ENCODE peak calls at places on chromosomes 3 and 15, in four cellular contexts. P, R, Y and T are unnamed samples.
A peak's percentile ranks its signal among the peaks of the same experiment; 100 is the strongest.

GRCh38 chr3:107284570-107284969 is 92.7 kb upstream of the CCDC54 start:
- DNase-seq in P (no peak), Y (peak; percentile 5), R (no peak), T (no peak)

GRCh38 chr15:78739996-78740903 is 71.0 kb downstream of the ADAMTS7 start:
- DNase-seq in P (no peak), R (peak; percentile 38), Y (no peak), T (peak; percentile 52)

GRCh38 chr15:100628746-100629145 is 26.4 kb downstream of the ASB7 start:
- DNase-seq in R (no peak), P (no peak), Y (no peak), T (no peak)

GRCh38 chr15:86916671-86917450 is 837.2 kb downstream of the AGBL1 start:
- DNase-seq in R (no peak), P (peak; percentile 66), Y (no peak), T (no peak)

GRCh38 chr3:57757642-57758297 is 1.7 kb downstream of the SLMAP start:
- DNase-seq in R (no peak), P (no peak), Y (no peak), T (no peak)

GRCh38 chr3:69547457-69548014 is 161.6 kb upstream of the FRMD4B start:
- DNase-seq in R (no peak), Y (no peak), P (no peak), T (peak; percentile 26)

GRCh38 chr3:111744611-111745010 is 114.5 kb upstream of the PHLDB2 start:
- DNase-seq in Y (no peak), R (no peak), P (no peak), T (no peak)

GRCh38 chr3:120693439-120694172 is 11.6 kb upstream of the HGD start:
- DNase-seq in R (no peak), Y (no peak), P (no peak), T (peak; percentile 99)

GRCh38 chr3:101204246-101204645 is 116.1 kb downstream of the IMPG2 start:
- DNase-seq in R (no peak), Y (no peak), P (no peak), T (no peak)

GRCh38 chr3:126468028-126468891 is 7.4 kb downstream of the ZXDC start:
- DNase-seq in P (no peak), Y (no peak), R (no peak), T (no peak)

DNA sequence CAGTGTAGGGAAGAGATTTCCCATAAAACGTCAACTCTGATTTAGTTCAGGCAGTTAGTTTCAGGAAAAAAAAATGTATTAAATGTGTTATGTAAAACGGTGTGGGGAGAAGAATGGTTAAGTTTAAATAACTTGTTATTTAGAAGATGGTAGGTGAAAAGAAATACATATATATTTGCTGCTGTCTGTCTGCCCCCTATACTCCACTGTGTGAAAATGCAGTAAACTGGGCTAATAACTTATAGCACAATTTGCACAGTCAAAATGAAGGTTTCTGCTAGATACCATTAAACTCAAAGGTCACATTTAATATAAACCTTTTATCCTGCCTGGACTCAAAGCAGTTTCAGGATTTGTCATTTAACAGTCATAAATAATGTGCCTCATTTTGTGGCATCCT is 515.0 kb downstream of the FGF12 start:
- DNase-seq in Y (no peak), P (no peak), R (no peak), T (no peak)
- TF ChIP-seq CTCF in Y (peak; percentile 40), P (no peak), R (no peak), T (peak; percentile 33)

GRCh38 chr3:183636221-183637105 is 1.0 kb downstream of the KLHL24 start:
- DNase-seq in R (peak; percentile 88), Y (peak; percentile 87), P (peak; percentile 98), T (peak; percentile 93)
- TF ChIP-seq CTCF in R (no peak), Y (no peak), P (no peak), T (no peak)

GRCh38 chr3:25565807-25566206 is 98.9 kb downstream of the TOP2B start:
- DNase-seq in Y (no peak), P (no peak), R (no peak), T (no peak)

GRCh38 chr3:25568525-25569078 is 96.1 kb downstream of the TOP2B start:
- DNase-seq in Y (no peak), R (no peak), P (no peak), T (no peak)

GRCh38 chr3:25567390-25567789 is 97.3 kb downstream of the TOP2B start:
- DNase-seq in Y (no peak), R (no peak), P (no peak), T (no peak)

GRCh38 chr3:25567806-25568524 is 96.7 kb downstream of the TOP2B start:
- DNase-seq in R (no peak), P (no peak), Y (no peak), T (no peak)

DNA sequence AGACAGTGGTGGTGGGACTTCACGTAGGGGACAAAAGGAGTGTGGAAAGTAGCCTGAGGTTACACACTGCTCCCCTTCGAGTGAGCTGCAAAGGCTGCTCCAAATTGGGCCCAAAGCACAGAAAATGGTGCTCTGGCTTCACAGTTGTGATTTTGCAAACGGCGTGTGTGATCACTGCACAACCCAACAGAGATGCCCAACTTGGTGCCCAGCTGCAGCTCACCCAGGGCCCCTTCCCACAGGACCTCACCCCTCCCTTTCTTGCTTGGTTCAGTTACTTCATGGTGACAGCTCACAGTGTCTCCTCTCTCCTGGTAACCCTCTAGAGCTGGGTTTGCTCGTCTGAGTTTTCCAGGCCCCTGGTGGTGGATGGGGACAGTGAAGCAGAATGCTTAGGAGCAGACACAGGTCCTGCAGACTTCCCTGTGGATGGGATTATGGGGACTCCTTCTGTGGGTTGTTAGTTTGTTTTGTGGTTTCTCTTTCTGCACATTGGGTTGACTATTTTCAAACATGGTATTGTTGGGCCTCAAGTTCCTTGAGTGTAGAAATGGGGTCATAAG is 98.3 kb downstream of the TOP2B start:
- DNase-seq in P (no peak), Y (no peak), R (no peak), T (no peak)
- TF ChIP-seq CTCF in P (no peak), Y (no peak), R (no peak), T (no peak)

GRCh38 chr3:170368921-170369320 is 11.4 kb downstream of the SKIL start:
- DNase-seq in R (no peak), P (no peak), Y (no peak), T (no peak)
- TF ChIP-seq CTCF in R (peak; percentile 48), P (peak; percentile 31), Y (no peak), T (no peak)

GRCh38 chr15:45048784-45049631 is 26.0 kb downstream of the SORD start:
- DNase-seq in Y (no peak), P (no peak), R (no peak), T (no peak)

GRCh38 chr15:45050587-45050986 is 27.6 kb downstream of the SORD start:
- DNase-seq in Y (no peak), P (no peak), R (no peak), T (no peak)
- TF ChIP-seq CTCF in Y (no peak), P (no peak), R (no peak), T (no peak)